ENCODE peak calls at places on chromosomes 2 and 18, in four cellular contexts. E, U, V and M are unnamed samples.

GRCh38 chr2:128579825-128580224 is 261.2 kb upstream of the HS6ST1 start:
- DNase-seq in E (no peak), U (no peak), V (no peak), M (no peak)

GRCh38 chr2:226063704-226064390 is 664.3 kb downstream of the NYAP2 start:
- DNase-seq in E (peak), U (peak), V (peak), M (peak)

GRCh38 chr2:112764071-112765044 is at the start of gene CKAP2L:
- DNase-seq in E (peak), U (peak), V (peak), M (peak)

GRCh38 chr2:28164280-28164801 is 228.3 kb upstream of the FOSL2 start:
- DNase-seq in E (peak), U (peak), V (peak), M (peak)

GRCh38 chr2:159226059-159226461 is 60.4 kb downstream of the WDSUB1 start:
- DNase-seq in E (peak), U (peak), V (peak), M (no peak)

GRCh38 chr2:199692489-199692888 is 158.5 kb downstream of the FTCDNL1 start:
- DNase-seq in E (no peak), U (no peak), V (peak), M (no peak)

GRCh38 chr2:173881466-173881865 is 83.7 kb downstream of the SP3 start:
- DNase-seq in E (peak), U (peak), V (peak), M (peak)

GRCh38 chr2:222753251-222753824 is 81.9 kb downstream of the MOGAT1 start:
- DNase-seq in E (peak), U (peak), V (peak), M (peak)

GRCh38 chr2:64913357-64913869 is 75.8 kb upstream of the SLC1A4 start:
- DNase-seq in E (no peak), U (no peak), V (no peak), M (no peak)

GRCh38 chr2:224268441-224268840 is 133.5 kb downstream of the FAM124B start:
- DNase-seq in E (peak), U (peak), V (peak), M (peak)

GRCh38 chr2:112181571-112182290 is 43.5 kb downstream of the FBLN7 start:
- DNase-seq in E (no peak), U (no peak), V (no peak), M (no peak)

GRCh38 chr2:204687776-204688175 is 142.5 kb downstream of the PARD3B start:
- DNase-seq in E (no peak), U (peak), V (no peak), M (no peak)

GRCh38 chr2:201532686-201533304 is 81.3 kb downstream of the STRADB start:
- DNase-seq in E (peak), U (peak), V (peak), M (peak)

GRCh38 chr18:48159816-48160215 is 229.4 kb upstream of the SMAD2 start:
- DNase-seq in E (no peak), U (no peak), V (no peak), M (no peak)

GRCh38 chr2:27227501-27227900 is 10.3 kb downstream of the CAD start:
- DNase-seq in E (no peak), U (no peak), V (no peak), M (no peak)

GRCh38 chr2:98605076-98605475 is 3.2 kb downstream of the COA5 start:
- DNase-seq in E (no peak), U (peak), V (no peak), M (no peak)

GRCh38 chr2:145864501-145864900 is 1344.6 kb upstream of the ZEB2 start:
- DNase-seq in E (no peak), U (no peak), V (no peak), M (no peak)

GRCh38 chr2:200239216-200239615 is 67.3 kb upstream of the SPATS2L start:
- DNase-seq in E (no peak), U (peak), V (peak), M (no peak)

GRCh38 chr2:134839649-134840048 is 1.2 kb downstream of the ACMSD start:
- DNase-seq in E (no peak), U (no peak), V (no peak), M (no peak)

GRCh38 chr2:134838143-134838620 is at the start of gene ACMSD:
- DNase-seq in E (no peak), U (no peak), V (no peak), M (no peak)

GRCh38 chr2:134836986-134837385 is 1.4 kb upstream of the ACMSD start:
- DNase-seq in E (peak), U (peak), V (peak), M (peak)

DNA sequence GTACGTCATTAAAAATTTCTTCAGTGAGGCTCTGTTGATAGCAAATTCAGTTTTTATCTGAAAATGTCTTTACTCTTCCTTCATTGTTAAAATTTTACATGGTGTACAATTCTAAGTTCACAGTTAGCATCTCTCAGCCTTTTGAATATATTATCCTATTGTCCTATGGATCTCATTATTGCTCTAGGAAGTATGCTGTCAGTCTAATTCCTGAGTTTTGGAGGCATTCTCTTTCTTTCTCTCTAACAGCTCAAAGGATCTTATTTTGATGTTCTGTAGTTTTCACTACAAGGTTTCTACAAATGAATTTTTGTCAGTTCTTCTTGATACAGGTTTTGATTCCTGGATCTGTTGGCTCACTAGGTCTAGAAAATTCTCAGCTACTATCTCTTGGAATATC is 2.9 kb upstream of the ACMSD start:
- DNase-seq in E (no peak), U (no peak), V (no peak), M (no peak)
- H3K4me3 ChIP-seq in E (no peak), U (no peak), V (no peak), M (no peak)

GRCh38 chr2:239399404-239399999 is 1.3 kb downstream of the HDAC4 start:
- DNase-seq in E (peak), U (peak), V (peak), M (peak)

GRCh38 chr2:239400907-239401449 is at the start of gene HDAC4:
- DNase-seq in E (peak), U (peak), V (peak), M (peak)

GRCh38 chr2:239400000-239400831 is 604 bp downstream of the HDAC4 start:
- DNase-seq in E (peak), U (no peak), V (peak), M (no peak)

GRCh38 chr2:239402666-239403065 is 1.8 kb upstream of the HDAC4 start:
- DNase-seq in E (no peak), U (no peak), V (no peak), M (no peak)

DNA sequence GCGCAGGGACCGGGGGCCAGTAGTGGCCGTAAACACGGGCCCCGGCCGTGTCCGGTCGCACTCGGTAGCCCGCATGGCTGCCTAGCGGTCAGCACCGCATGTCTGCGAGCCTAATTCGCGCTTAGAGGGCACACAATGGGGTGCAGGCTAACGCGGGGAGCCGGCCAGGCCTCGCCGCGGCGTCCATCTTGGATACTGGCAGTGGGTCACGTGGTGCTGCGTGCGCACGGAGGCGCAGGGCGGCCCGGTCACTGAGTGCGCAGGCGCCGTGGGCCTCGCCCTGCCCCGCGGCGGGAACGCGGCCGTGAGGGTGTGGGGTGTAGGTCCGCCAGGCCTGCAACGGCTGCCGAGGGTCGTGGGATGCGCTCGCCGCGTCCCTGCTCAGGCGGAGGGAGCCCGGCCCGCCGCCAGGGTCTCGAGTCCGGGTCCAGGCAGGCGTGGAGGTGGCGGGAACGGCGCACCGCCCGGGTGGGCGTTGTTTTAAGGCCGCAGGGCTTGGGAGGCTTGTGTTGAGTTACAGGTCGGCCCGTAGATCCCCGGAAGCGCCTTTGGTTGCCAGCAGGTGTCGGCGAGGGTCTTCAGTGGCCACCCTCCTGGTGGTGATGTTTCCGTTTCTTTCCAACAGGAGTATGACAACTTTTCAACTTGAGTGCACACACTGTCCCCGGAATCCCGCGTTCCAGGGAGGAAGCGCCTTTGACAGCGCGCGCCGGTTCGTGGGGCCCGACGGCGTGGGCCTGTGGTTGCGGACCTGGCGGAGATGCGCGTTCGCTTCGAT is 819 bp upstream of the HDAC4 start:
- DNase-seq in E (peak), U (peak), V (peak), M (peak)
- TF ChIP-seq CTCF in E (no peak), U (peak), V (peak), M (no peak)

GRCh38 chr2:2573658-2574293 is 242.7 kb upstream of the MYT1L start:
- DNase-seq in E (peak), U (no peak), V (no peak), M (peak)

GRCh38 chr2:2572393-2573204 is 241.5 kb upstream of the MYT1L start:
- DNase-seq in E (no peak), U (no peak), V (no peak), M (no peak)

GRCh38 chr2:2573205-2573604 is 242.1 kb upstream of the MYT1L start:
- DNase-seq in E (no peak), U (no peak), V (no peak), M (no peak)

GRCh38 chr2:2575870-2576386 is 244.9 kb upstream of the MYT1L start:
- DNase-seq in E (no peak), U (no peak), V (no peak), M (no peak)

DNA sequence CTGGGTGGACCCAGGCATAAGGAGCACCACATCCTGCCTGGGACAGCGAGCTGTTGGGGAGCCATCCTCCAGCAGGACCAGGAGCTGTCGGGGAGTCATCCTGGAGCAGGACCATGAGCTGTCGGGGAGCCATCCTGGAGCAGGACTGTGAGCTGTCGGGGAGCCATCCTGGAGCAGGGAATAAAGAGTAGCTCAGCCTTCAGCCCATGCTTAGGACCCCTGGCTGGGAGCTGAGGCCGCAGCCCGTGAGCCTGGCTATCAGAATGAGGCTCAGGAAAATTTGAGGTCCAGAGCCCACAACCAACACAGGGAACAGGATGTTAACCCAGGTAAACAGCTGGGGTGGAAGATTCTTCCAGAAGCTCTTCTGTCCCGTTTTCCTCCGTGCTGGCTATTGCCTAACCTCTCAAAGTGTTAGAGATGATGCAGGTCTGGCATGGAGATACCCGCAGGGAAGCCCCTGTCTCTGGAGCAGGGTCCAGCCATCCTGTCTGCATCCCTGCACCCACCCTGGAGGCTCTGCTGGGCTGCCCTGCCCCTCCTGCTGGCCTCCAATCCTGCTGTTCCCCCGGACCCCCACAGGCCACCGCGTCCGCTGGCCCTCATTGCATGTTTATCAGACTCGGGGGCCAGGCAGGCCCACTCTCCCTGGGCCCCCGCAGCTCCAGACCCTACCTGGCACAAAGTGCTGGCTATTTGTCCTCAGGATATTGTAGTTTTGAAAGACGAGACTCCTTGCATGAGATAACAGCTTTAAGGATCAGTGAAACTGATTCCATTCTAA is 243.5 kb upstream of the MYT1L start:
- DNase-seq in E (no peak), U (no peak), V (no peak), M (no peak)
- H3K4me3 ChIP-seq in E (no peak), U (no peak), V (no peak), M (no peak)

GRCh38 chr2:214839464-214839863 is 30.0 kb upstream of the BARD1 start:
- DNase-seq in E (no peak), U (no peak), V (no peak), M (no peak)
- TF ChIP-seq CTCF in E (no peak), U (no peak), V (no peak), M (no peak)

GRCh38 chr18:25349926-25350560 is 1.9 kb downstream of the ZNF521 start:
- DNase-seq in E (no peak), U (peak), V (no peak), M (peak)
- H3K4me3 ChIP-seq in E (peak), U (peak), V (peak), M (peak)

GRCh38 chr2:101388232-101388631 is 929 bp upstream of the CREG2 start:
- DNase-seq in E (peak), U (peak), V (peak), M (peak)
- TF ChIP-seq CTCF in E (no peak), U (no peak), V (no peak), M (no peak)

DNA sequence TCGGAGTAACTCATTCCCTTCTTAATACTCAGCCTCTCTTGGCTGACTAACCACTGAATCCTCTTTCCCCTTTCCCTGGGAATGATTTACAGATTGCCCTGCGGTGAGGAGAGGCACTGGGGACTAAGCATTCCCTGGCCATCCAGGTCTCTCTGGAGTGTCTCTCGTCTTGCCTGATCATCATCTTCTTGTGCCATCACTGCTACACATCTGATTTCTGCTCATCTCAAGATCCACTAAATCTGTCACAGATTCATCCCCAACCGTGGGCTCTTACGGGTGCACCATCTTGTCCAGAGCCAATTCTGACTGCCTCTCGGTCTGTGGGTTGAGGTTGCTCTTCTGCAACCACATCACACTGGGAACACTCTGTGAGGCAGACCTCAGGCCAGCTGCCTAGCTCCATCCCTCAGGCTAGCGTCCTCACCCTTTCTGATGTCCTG is 12.0 kb downstream of the SFTPB start:
- DNase-seq in E (no peak), U (peak), V (no peak), M (peak)
- H3K4me3 ChIP-seq in E (no peak), U (no peak), V (no peak), M (no peak)